ENCODE peak calls at places on chromosomes 1 and 21, in four cellular contexts. G is stomach, E is IMR-90, O is heart right ventricle. C is an unnamed sample.

GRCh38 chr1:109383850-109384249 is 13.9 kb downstream of the SORT1 start:
- DNase-seq in G (no peak), E (no peak), O (no peak), C (no peak)

GRCh38 chr1:205421728-205422127 is at the start of gene LEMD1:
- DNase-seq in G (no peak), E (no peak), O (no peak), C (no peak)

GRCh38 chr1:42436794-42437458 is 18.9 kb downstream of the ZMYND12 start:
- DNase-seq in G (no peak), E (no peak), O (no peak), C (peak; percentile 11)

GRCh38 chr1:236143104-236143948 is 987 bp downstream of the GPR137B start:
- DNase-seq in G (no peak), E (peak; percentile 72), O (peak; percentile 33), C (peak; percentile 67)

GRCh38 chr1:52142220-52143153 is 598 bp downstream of the ZFYVE9 start:
- DNase-seq in G (peak; percentile 48), E (peak; percentile 52), O (peak; percentile 48), C (peak; percentile 69)

GRCh38 chr1:7568053-7568452 is 203.0 kb upstream of the VAMP3 start:
- DNase-seq in G (no peak), E (no peak), O (no peak), C (no peak)

GRCh38 chr1:204283711-204284651 is 70.2 kb upstream of the GOLT1A start:
- DNase-seq in G (peak; percentile 59), E (no peak), O (no peak), C (peak; percentile 31)

GRCh38 chr21:31342328-31342727 is 1.7 kb downstream of the TIAM1 start:
- DNase-seq in G (no peak), E (no peak), O (no peak), C (no peak)

GRCh38 chr1:59070607-59071006 is 226.3 kb upstream of the FGGY start:
- DNase-seq in G (no peak), E (peak; percentile 13), O (no peak), C (no peak)

GRCh38 chr1:197737916-197738315 is 37.4 kb downstream of the DENND1B start:
- DNase-seq in G (no peak), E (no peak), O (no peak), C (no peak)

GRCh38 chr1:26524181-26524580 is 5.4 kb upstream of the RPS6KA1 start:
- DNase-seq in G (no peak), E (no peak), O (no peak), C (no peak)

GRCh38 chr1:91693542-91693941 is 192.4 kb downstream of the TGFBR3 start:
- DNase-seq in G (peak; percentile 51), E (peak; percentile 61), O (peak; percentile 51), C (peak; percentile 44)

GRCh38 chr1:196361112-196361714 is 247.0 kb downstream of the KCNT2 start:
- DNase-seq in G (no peak), E (peak; percentile 18), O (no peak), C (no peak)

GRCh38 chr1:115495603-115496002 is 146.2 kb upstream of the VANGL1 start:
- DNase-seq in G (no peak), E (peak; percentile 55), O (no peak), C (no peak)

GRCh38 chr21:27314096-27314495 is 347.2 kb upstream of the ADAMTS5 start:
- DNase-seq in G (no peak), E (no peak), O (no peak), C (no peak)

GRCh38 chr1:164613176-164613575 is 54.2 kb downstream of the PBX1 start:
- DNase-seq in G (peak; percentile 40), E (no peak), O (no peak), C (no peak)

DNA sequence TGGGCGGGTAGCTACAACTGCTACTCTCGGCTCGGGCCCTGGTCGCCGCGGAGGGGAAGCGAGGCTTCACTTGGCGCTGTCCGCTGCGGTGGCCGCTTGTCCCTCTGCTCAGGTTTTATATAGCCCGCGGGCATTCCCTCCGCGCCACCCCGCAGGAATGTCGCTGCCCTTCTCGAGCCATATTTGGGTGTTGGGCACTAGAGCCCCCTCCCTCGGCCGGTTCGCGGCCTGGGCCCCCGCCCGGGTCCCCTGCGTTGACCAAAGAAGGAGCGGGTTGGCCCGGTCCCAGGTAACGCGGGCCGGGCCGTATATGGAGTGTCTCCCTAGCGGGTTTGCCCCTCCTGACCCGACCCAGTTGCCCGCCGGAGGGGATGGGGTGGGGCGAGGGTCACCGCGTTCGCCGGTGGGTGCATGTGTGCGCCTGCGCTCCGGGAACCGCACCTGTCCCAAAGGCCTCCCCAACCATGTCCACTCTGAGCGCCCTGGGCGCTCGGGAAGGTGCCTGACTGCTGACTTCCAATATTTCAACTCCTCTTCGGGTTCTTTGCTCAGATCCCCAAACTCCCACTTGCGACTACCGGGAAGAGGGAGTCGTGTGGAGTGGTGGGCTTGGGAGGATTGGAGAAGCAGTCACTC is at the start of gene ACTA1:
- DNase-seq in G (no peak), E (no peak), O (peak; percentile 17), C (no peak)
- H3K4me3 ChIP-seq in G (no peak within 1 kb of the TSS), E (no peak within 1 kb of the TSS), O (peak within 1 kb of the TSS; percentile 20), C (no peak within 1 kb of the TSS)

GRCh38 chr1:182394055-182394775 is 2.6 kb upstream of the GLUL start:
- DNase-seq in G (no peak), E (no peak), O (no peak), C (no peak)

GRCh38 chr1:182389619-182390047 is 2.0 kb downstream of the GLUL start:
- DNase-seq in G (no peak), E (no peak), O (no peak), C (no peak)

GRCh38 chr1:182391028-182391361 is 595 bp downstream of the GLUL start:
- DNase-seq in G (no peak), E (no peak), O (no peak), C (no peak)

GRCh38 chr1:182392045-182393028 is 747 bp upstream of the GLUL start:
- DNase-seq in G (peak; percentile 56), E (peak; percentile 9), O (peak; percentile 74), C (peak; percentile 65)

DNA sequence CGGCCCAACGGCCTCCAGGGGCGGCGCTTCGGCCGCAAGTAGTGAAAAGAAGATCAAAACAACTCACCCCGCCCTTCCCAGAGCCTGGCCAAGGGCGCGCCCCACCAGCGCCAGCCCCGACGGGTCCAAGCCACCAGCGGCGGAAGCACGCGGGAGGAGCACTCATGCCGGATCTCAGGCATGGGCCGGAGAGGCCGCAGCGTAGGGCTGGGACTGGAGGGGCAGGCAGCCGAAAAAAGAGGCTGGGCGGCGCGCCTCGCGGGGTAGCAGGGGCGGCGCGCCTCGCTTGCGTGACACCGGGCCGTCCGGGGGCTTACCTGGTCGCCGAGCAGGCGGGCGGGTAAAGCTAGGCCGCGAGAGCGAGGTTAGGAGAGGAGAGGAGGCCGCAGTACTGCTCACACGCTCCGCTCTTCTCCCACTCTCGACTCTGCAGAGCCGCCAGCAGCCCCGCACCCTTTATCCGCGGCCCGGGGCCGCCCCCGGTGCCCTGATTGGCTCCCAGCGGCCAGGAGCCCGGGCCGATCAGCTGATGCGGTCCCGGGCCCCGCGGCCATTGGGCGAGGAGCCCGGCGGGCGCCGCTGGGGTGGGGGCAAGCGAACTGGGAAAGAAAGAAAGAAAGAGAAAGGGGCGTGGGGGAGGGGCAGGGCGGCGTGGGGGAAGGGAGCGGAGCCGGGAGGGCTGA is at the start of gene GLUL:
- DNase-seq in G (peak; percentile 98), E (peak; percentile 89), O (peak; percentile 96), C (peak; percentile 90)
- H3K4me3 ChIP-seq in G (peak within 1 kb of the TSS; percentile 70), E (peak within 1 kb of the TSS; percentile 91), O (peak within 1 kb of the TSS; percentile 76), C (peak within 1 kb of the TSS; percentile 88)

GRCh38 chr1:228157381-228158126 is 7.8 kb downstream of the GJC2 start:
- DNase-seq in G (no peak), E (no peak), O (no peak), C (no peak)

GRCh38 chr1:228155596-228156517 is 6.1 kb downstream of the GJC2 start:
- DNase-seq in G (no peak), E (no peak), O (no peak), C (no peak)

GRCh38 chr1:228156941-228157351 is 7.2 kb downstream of the GJC2 start:
- DNase-seq in G (no peak), E (no peak), O (no peak), C (no peak)

GRCh38 chr1:228154685-228155571 is 5.2 kb downstream of the GJC2 start:
- DNase-seq in G (no peak), E (no peak), O (no peak), C (no peak)

DNA sequence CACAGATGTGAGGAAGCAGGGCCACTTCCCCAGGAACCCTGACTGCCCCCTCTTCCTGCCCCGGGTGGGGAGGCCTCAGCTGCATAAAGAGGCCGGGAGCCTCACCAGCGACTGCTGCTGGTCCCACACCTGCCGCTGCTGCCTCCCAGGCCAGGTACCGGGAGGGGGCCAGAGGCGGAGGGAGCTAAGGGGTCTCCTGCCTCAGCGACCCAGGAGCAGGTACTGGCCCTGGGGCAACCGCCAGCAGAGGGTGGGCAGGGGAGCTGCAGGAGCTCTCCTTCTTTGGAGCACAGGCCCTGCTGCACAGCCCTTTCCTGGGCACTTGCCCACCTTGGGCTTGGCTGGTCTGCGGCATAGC is 6.8 kb downstream of the GJC2 start:
- DNase-seq in G (no peak), E (no peak), O (no peak), C (no peak)
- H3K4me3 ChIP-seq in G (no peak overlapping the region), E (no peak overlapping the region), O (no peak overlapping the region), C (no peak overlapping the region)

GRCh38 chr1:46133946-46134345 is 1.5 kb upstream of the PIK3R3 start:
- DNase-seq in G (no peak), E (no peak), O (no peak), C (no peak)
- H3K4me3 ChIP-seq in G (no peak overlapping the region), E (no peak overlapping the region), O (peak overlapping the region; percentile 70), C (no peak overlapping the region)

DNA sequence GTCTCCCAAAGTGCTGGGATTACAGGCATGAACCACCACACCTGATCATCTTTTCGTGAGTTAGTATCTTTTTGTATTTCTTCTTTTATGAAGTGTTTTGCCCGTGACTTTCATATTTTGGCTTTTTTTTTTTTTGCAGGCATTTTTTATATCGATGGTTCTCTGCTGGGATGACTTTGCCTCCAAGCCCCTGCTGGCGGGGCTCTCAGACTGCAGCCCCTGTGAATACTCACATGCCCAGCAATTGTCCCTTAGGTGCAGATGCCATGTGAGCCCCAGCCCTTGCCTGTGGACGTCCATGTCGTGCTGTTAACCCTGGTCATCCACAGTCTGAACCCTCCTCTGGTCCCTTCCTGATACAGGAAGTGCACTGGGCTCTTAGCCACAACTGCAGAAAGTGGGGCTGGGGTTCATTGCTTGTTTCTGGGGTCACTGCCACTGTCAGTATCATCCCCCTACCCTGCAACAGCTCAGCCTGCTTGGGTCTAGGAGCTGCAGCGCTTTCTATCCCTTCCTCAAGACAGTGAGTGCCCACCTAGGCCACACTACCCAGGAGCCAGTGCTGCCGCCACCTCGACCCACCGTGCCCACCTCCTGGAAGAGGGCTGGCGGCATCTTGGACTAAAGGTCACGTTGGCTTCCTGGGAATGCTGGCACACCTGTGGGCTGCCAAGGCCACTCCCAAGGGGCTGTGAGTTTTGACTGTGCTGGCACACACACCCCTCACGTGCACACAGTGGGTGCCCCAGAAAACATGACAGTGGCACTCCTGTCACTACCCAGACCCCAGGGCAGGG is 21.9 kb downstream of the CRYAA start:
- DNase-seq in G (no peak), E (no peak), O (no peak), C (no peak)
- H3K4me3 ChIP-seq in G (no peak overlapping the region), E (no peak overlapping the region), O (no peak overlapping the region), C (no peak overlapping the region)

DNA sequence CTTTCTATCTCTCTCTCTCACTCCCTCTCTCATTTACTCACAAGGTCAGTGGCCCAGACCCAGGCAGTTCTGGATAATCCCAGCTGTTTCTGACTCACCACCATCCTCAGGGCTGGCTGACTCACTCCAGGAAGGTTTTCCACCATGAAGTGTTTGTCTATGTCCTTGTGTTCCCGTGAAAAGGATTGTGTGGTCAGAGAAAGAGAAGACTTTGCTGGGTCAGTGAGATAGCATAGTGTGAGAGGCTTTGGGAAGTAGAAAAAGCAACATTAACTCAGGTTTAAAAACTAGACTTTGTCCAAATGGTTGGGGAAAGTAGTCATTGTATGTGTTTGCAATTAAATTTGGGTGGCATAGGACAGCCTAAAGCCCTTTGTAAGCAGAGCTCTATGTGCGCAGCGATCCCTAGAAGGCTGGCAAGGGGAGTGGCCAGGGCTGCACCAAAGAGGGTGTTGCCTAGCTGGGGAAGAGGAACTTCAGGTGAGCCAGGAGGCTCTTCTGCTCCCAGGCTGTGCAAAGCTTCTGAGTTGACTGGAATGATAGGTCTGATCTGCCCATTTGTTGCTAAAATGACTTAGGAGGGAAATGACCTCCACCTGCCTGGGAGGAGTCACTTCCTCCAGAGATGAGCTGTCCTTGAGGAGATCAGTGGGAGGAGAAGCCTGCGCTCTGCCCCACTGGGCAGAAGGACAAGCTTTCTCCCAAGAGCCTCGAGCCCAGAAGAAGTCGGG is 4.9 kb upstream of the CAPN2 start:
- DNase-seq in G (peak; percentile 72), E (peak; percentile 100), O (peak; percentile 35), C (peak; percentile 99)
- H3K4me3 ChIP-seq in G (no peak overlapping the region), E (no peak overlapping the region), O (no peak overlapping the region), C (peak overlapping the region; percentile 22)